ENCODE peak calls at places on chromosome 2, in seven cellular contexts. One of them, this sample, is unnamed.

GRCh38 chr2:49772299-49772970 is 618.1 kb upstream of the FSHR start:
- DNase-seq in PC-9: no peak
- DNase-seq in psoas muscle: no peak
- DNase-seq in choroid plexus epithelial cell: no peak
- DNase-seq in mammary epithelial cell: no peak
- DNase-seq in MM.1S: no peak
- DNase-seq in CD4-positive, alpha-beta memory T cell: no peak
- DNase-seq in this sample: no peak

GRCh38 chr2:170974304-170974993 is 45.4 kb downstream of the GORASP2 start:
- DNase-seq in PC-9: peak; percentile 29
- DNase-seq in psoas muscle: no peak
- DNase-seq in choroid plexus epithelial cell: peak; percentile 49
- DNase-seq in mammary epithelial cell: no peak
- DNase-seq in MM.1S: peak; percentile 3
- DNase-seq in CD4-positive, alpha-beta memory T cell: no peak
- DNase-seq in this sample: no peak

GRCh38 chr2:211564441-211564840 is 974.2 kb downstream of the ERBB4 start:
- DNase-seq in PC-9: no peak
- DNase-seq in psoas muscle: no peak
- DNase-seq in choroid plexus epithelial cell: no peak
- DNase-seq in mammary epithelial cell: peak; percentile 26
- DNase-seq in MM.1S: no peak
- DNase-seq in CD4-positive, alpha-beta memory T cell: no peak
- DNase-seq in this sample: no peak

GRCh38 chr2:38959938-38960608 is 70.4 kb downstream of the ARHGEF33 start:
- DNase-seq in PC-9: peak; percentile 64
- DNase-seq in psoas muscle: peak; percentile 82
- DNase-seq in choroid plexus epithelial cell: peak; percentile 88
- DNase-seq in mammary epithelial cell: peak; percentile 76
- DNase-seq in MM.1S: no peak
- DNase-seq in CD4-positive, alpha-beta memory T cell: peak; percentile 67
- DNase-seq in this sample: peak; percentile 61

GRCh38 chr2:165953306-165953654 is 296 bp downstream of the TTC21B start:
- DNase-seq in PC-9: no peak
- DNase-seq in psoas muscle: no peak
- DNase-seq in choroid plexus epithelial cell: no peak
- DNase-seq in mammary epithelial cell: no peak
- DNase-seq in MM.1S: no peak
- DNase-seq in CD4-positive, alpha-beta memory T cell: no peak
- DNase-seq in this sample: no peak

GRCh38 chr2:108938069-108938710 is 50.8 kb downstream of the EDAR start:
- DNase-seq in PC-9: no peak
- DNase-seq in psoas muscle: no peak
- DNase-seq in choroid plexus epithelial cell: no peak
- DNase-seq in mammary epithelial cell: no peak
- DNase-seq in MM.1S: no peak
- DNase-seq in CD4-positive, alpha-beta memory T cell: no peak
- DNase-seq in this sample: no peak

GRCh38 chr2:169933124-169933711 is 106.0 kb downstream of the UBR3 start:
- DNase-seq in PC-9: no peak
- DNase-seq in psoas muscle: no peak
- DNase-seq in choroid plexus epithelial cell: peak; percentile 75
- DNase-seq in mammary epithelial cell: peak; percentile 12
- DNase-seq in MM.1S: peak; percentile 45
- DNase-seq in CD4-positive, alpha-beta memory T cell: no peak
- DNase-seq in this sample: no peak

GRCh38 chr2:170155022-170155722 is 22.8 kb upstream of the MYO3B start:
- DNase-seq in PC-9: no peak
- DNase-seq in psoas muscle: no peak
- DNase-seq in choroid plexus epithelial cell: peak; percentile 63
- DNase-seq in mammary epithelial cell: no peak
- DNase-seq in MM.1S: no peak
- DNase-seq in CD4-positive, alpha-beta memory T cell: no peak
- DNase-seq in this sample: no peak

GRCh38 chr2:8270699-8271098 is 411.2 kb upstream of the ID2 start:
- DNase-seq in PC-9: no peak
- DNase-seq in psoas muscle: no peak
- DNase-seq in choroid plexus epithelial cell: no peak
- DNase-seq in mammary epithelial cell: no peak
- DNase-seq in MM.1S: no peak
- DNase-seq in CD4-positive, alpha-beta memory T cell: no peak
- DNase-seq in this sample: no peak

GRCh38 chr2:30026091-30027055 is 105.0 kb upstream of the ALK start:
- DNase-seq in PC-9: peak; percentile 26
- DNase-seq in psoas muscle: peak; percentile 29
- DNase-seq in choroid plexus epithelial cell: peak; percentile 71
- DNase-seq in mammary epithelial cell: peak; percentile 95
- DNase-seq in MM.1S: no peak
- DNase-seq in CD4-positive, alpha-beta memory T cell: no peak
- DNase-seq in this sample: peak; percentile 45

GRCh38 chr2:18062892-18063291 is 184.4 kb downstream of the KCNS3 start:
- DNase-seq in PC-9: no peak
- DNase-seq in psoas muscle: no peak
- DNase-seq in choroid plexus epithelial cell: no peak
- DNase-seq in mammary epithelial cell: no peak
- DNase-seq in MM.1S: no peak
- DNase-seq in CD4-positive, alpha-beta memory T cell: no peak
- DNase-seq in this sample: no peak

GRCh38 chr2:226893206-226893605 is 57.4 kb downstream of the RHBDD1 start:
- DNase-seq in PC-9: no peak
- DNase-seq in psoas muscle: no peak
- DNase-seq in choroid plexus epithelial cell: peak; percentile 10
- DNase-seq in mammary epithelial cell: no peak
- DNase-seq in MM.1S: no peak
- DNase-seq in CD4-positive, alpha-beta memory T cell: no peak
- DNase-seq in this sample: peak; percentile 56

GRCh38 chr2:230692760-230693159 is 19.9 kb upstream of the CAB39 start:
- DNase-seq in PC-9: no peak
- DNase-seq in psoas muscle: no peak
- DNase-seq in choroid plexus epithelial cell: no peak
- DNase-seq in mammary epithelial cell: peak; percentile 50
- DNase-seq in MM.1S: no peak
- DNase-seq in CD4-positive, alpha-beta memory T cell: no peak
- DNase-seq in this sample: no peak

GRCh38 chr2:23828986-23829385 is 97.9 kb downstream of the ATAD2B start:
- DNase-seq in PC-9: no peak
- DNase-seq in psoas muscle: no peak
- DNase-seq in choroid plexus epithelial cell: peak; percentile 57
- DNase-seq in mammary epithelial cell: no peak
- DNase-seq in MM.1S: no peak
- DNase-seq in CD4-positive, alpha-beta memory T cell: no peak
- DNase-seq in this sample: no peak

DNA sequence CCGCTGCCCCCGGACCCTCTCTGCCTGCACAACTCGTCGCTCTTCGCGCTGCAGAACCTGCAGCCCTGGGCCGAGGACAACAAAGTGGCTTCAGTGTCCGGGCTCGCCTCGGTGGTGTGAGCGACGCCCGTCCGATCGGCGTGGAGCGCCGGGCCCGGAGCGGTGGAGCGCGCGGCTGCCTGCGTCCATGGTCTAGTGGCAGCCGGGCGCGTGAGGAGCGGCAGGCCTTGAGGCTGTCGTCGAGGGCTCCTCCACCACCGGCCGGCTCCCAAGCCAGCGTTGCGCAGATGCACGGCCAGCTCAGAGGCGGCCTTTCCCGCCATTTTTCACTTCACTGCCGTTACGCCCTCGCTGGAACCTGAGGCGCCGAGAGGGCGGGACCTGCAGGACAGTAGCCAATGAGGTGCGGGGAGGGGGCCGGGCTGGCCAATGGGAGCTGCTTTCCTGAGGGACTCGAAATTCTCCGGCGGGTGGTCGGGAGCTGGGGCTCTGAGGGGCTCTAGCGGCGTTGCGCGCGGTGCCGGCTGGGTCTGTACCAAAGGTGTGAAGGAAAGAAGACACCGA is 1.9 kb downstream of the TLX2 start:
- DNase-seq in PC-9: no peak
- DNase-seq in psoas muscle: peak; percentile 66
- DNase-seq in choroid plexus epithelial cell: no peak
- DNase-seq in mammary epithelial cell: no peak
- DNase-seq in MM.1S: no peak
- DNase-seq in CD4-positive, alpha-beta memory T cell: peak; percentile 73
- DNase-seq in this sample: no peak
- H3K4me3 ChIP-seq in PC-9: no peak overlapping the region
- H3K4me3 ChIP-seq in psoas muscle: peak overlapping the region; percentile 65
- H3K4me3 ChIP-seq in choroid plexus epithelial cell: no peak overlapping the region
- H3K4me3 ChIP-seq in mammary epithelial cell: no peak overlapping the region
- H3K4me3 ChIP-seq in MM.1S: no peak overlapping the region
- H3K4me3 ChIP-seq in CD4-positive, alpha-beta memory T cell: peak overlapping the region; percentile 53
- H3K4me3 ChIP-seq in this sample: peak overlapping the region; percentile 17

GRCh38 chr2:237732070-237732469 is 66.5 kb upstream of the RBM44 start:
- DNase-seq in PC-9: no peak
- DNase-seq in psoas muscle: no peak
- DNase-seq in choroid plexus epithelial cell: no peak
- DNase-seq in mammary epithelial cell: no peak
- DNase-seq in MM.1S: no peak
- DNase-seq in CD4-positive, alpha-beta memory T cell: no peak
- DNase-seq in this sample: no peak

GRCh38 chr2:237732790-237733349 is 65.7 kb upstream of the RBM44 start:
- DNase-seq in PC-9: no peak
- DNase-seq in psoas muscle: peak; percentile 58
- DNase-seq in choroid plexus epithelial cell: no peak
- DNase-seq in mammary epithelial cell: no peak
- DNase-seq in MM.1S: no peak
- DNase-seq in CD4-positive, alpha-beta memory T cell: no peak
- DNase-seq in this sample: no peak

GRCh38 chr2:237735762-237736161 is 62.8 kb upstream of the RBM44 start:
- DNase-seq in PC-9: no peak
- DNase-seq in psoas muscle: no peak
- DNase-seq in choroid plexus epithelial cell: no peak
- DNase-seq in mammary epithelial cell: no peak
- DNase-seq in MM.1S: no peak
- DNase-seq in CD4-positive, alpha-beta memory T cell: no peak
- DNase-seq in this sample: no peak

GRCh38 chr2:237734905-237735623 is 63.5 kb upstream of the RBM44 start:
- DNase-seq in PC-9: no peak
- DNase-seq in psoas muscle: no peak
- DNase-seq in choroid plexus epithelial cell: no peak
- DNase-seq in mammary epithelial cell: no peak
- DNase-seq in MM.1S: no peak
- DNase-seq in CD4-positive, alpha-beta memory T cell: no peak
- DNase-seq in this sample: no peak

GRCh38 chr2:237733677-237734300 is 64.8 kb upstream of the RBM44 start:
- DNase-seq in PC-9: no peak
- DNase-seq in psoas muscle: no peak
- DNase-seq in choroid plexus epithelial cell: no peak
- DNase-seq in mammary epithelial cell: no peak
- DNase-seq in MM.1S: no peak
- DNase-seq in CD4-positive, alpha-beta memory T cell: no peak
- DNase-seq in this sample: no peak
- H3K4me3 ChIP-seq in PC-9: no peak overlapping the region
- H3K4me3 ChIP-seq in psoas muscle: peak overlapping the region; percentile 31
- H3K4me3 ChIP-seq in choroid plexus epithelial cell: no peak overlapping the region
- H3K4me3 ChIP-seq in mammary epithelial cell: no peak overlapping the region
- H3K4me3 ChIP-seq in MM.1S: no peak overlapping the region
- H3K4me3 ChIP-seq in CD4-positive, alpha-beta memory T cell: no peak overlapping the region
- H3K4me3 ChIP-seq in this sample: no peak overlapping the region

GRCh38 chr2:85523906-85524566 is 14.9 kb upstream of the MAT2A start:
- DNase-seq in PC-9: no peak
- DNase-seq in psoas muscle: no peak
- DNase-seq in choroid plexus epithelial cell: peak; percentile 59
- DNase-seq in mammary epithelial cell: no peak
- DNase-seq in MM.1S: no peak
- DNase-seq in CD4-positive, alpha-beta memory T cell: no peak
- DNase-seq in this sample: no peak

GRCh38 chr2:85523062-85523905 is 15.7 kb upstream of the MAT2A start:
- DNase-seq in PC-9: no peak
- DNase-seq in psoas muscle: no peak
- DNase-seq in choroid plexus epithelial cell: no peak
- DNase-seq in mammary epithelial cell: no peak
- DNase-seq in MM.1S: no peak
- DNase-seq in CD4-positive, alpha-beta memory T cell: no peak
- DNase-seq in this sample: no peak

GRCh38 chr2:85524567-85524923 is 14.4 kb upstream of the MAT2A start:
- DNase-seq in PC-9: peak; percentile 69
- DNase-seq in psoas muscle: no peak
- DNase-seq in choroid plexus epithelial cell: no peak
- DNase-seq in mammary epithelial cell: no peak
- DNase-seq in MM.1S: no peak
- DNase-seq in CD4-positive, alpha-beta memory T cell: no peak
- DNase-seq in this sample: no peak

GRCh38 chr2:85525567-85525966 is 13.4 kb upstream of the MAT2A start:
- DNase-seq in PC-9: no peak
- DNase-seq in psoas muscle: no peak
- DNase-seq in choroid plexus epithelial cell: no peak
- DNase-seq in mammary epithelial cell: no peak
- DNase-seq in MM.1S: no peak
- DNase-seq in CD4-positive, alpha-beta memory T cell: no peak
- DNase-seq in this sample: no peak

DNA sequence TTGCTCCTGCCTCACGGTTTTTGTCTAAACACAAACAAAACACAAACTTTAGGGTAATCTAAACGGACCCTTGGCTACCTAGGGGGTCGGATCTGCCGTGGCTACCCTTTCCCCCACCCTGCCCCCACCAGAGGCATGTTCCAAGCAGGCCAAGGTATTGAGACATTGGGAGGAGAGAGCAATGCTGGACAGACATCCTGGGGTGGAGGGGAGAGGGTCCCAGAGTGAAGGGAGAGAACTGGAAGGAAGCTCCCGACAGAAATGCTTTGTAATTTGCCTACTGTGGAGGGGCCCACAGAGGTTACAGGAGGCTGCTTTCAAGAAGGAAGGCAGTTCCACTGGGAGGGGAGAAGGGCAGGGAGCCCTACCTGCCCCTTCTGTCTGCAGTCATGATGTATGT is 13.9 kb upstream of the MAT2A start:
- DNase-seq in PC-9: no peak
- DNase-seq in psoas muscle: no peak
- DNase-seq in choroid plexus epithelial cell: no peak
- DNase-seq in mammary epithelial cell: no peak
- DNase-seq in MM.1S: no peak
- DNase-seq in CD4-positive, alpha-beta memory T cell: no peak
- DNase-seq in this sample: no peak
- H3K4me3 ChIP-seq in PC-9: no peak overlapping the region
- H3K4me3 ChIP-seq in psoas muscle: no peak overlapping the region
- H3K4me3 ChIP-seq in choroid plexus epithelial cell: no peak overlapping the region
- H3K4me3 ChIP-seq in mammary epithelial cell: no peak overlapping the region
- H3K4me3 ChIP-seq in MM.1S: no peak overlapping the region
- H3K4me3 ChIP-seq in CD4-positive, alpha-beta memory T cell: no peak overlapping the region
- H3K4me3 ChIP-seq in this sample: no peak overlapping the region

DNA sequence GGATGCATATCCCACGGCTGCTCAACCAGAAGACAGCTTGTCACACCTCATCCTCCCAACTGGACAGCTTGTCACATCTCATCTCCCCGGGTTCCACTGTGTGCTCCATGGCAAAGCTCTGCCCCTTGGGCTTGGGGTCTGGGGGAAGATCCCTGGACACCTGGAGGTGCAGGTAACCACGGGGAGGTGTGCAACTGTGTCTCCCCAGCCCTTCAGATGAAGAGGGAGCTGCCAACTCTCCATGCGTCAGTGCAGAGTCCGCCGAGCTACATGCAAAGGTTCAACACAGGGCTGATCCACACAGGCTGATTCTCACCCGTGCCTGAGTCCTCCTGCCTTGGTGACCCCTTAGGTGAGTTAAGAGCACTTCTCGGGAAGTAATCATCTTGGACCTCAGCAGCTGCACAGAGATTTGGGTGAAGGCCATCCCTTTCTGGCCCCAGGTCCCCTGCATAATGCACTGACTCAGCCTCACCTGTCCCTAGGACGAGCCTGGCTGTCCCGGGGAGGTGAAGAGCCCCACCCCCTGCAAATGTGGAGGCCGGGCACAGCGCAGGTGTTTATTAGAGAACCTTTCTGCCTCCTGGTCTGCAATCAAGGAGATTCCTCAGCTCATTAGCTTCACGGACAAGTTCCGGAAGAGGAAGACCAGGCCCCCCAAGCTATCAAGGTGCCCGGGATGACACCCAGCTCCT is 157.9 kb downstream of the PXDN start:
- DNase-seq in PC-9: peak; percentile 63
- DNase-seq in psoas muscle: no peak
- DNase-seq in choroid plexus epithelial cell: no peak
- DNase-seq in mammary epithelial cell: no peak
- DNase-seq in MM.1S: no peak
- DNase-seq in CD4-positive, alpha-beta memory T cell: no peak
- DNase-seq in this sample: no peak
- H3K4me3 ChIP-seq in PC-9: peak overlapping the region; percentile 54
- H3K4me3 ChIP-seq in psoas muscle: no peak overlapping the region
- H3K4me3 ChIP-seq in choroid plexus epithelial cell: no peak overlapping the region
- H3K4me3 ChIP-seq in mammary epithelial cell: no peak overlapping the region
- H3K4me3 ChIP-seq in MM.1S: no peak overlapping the region
- H3K4me3 ChIP-seq in CD4-positive, alpha-beta memory T cell: no peak overlapping the region
- H3K4me3 ChIP-seq in this sample: no peak overlapping the region

This sample was measured in skeletal muscle cell.